ENCODE peak calls at places on chromosomes 5 and 9, in six cellular contexts. M, H, Z, V, A and U are unnamed samples.

GRCh38 chr5:177297922-177298321 is 5.6 kb downstream of the RAB24 start:
- DNase-seq in H (no peak), Z (no peak), A (no peak), V (no peak), M (no peak), U (no peak)

GRCh38 chr5:6873359-6873758 is 160.1 kb downstream of the TENT4A start:
- DNase-seq in V (no peak), A (no peak), H (no peak), Z (no peak), M (no peak), U (no peak)

GRCh38 chr5:2387224-2388004 is 364.1 kb downstream of the IRX2 start:
- DNase-seq in V (no peak), Z (no peak), A (no peak), H (no peak), M (no peak), U (no peak)

GRCh38 chr9:123191260-123191659 is 77.1 kb downstream of the STRBP start:
- DNase-seq in M (no peak), Z (no peak), V (no peak), H (no peak), A (no peak), U (no peak)

GRCh38 chr9:92508018-92508417 is 25.7 kb upstream of the ASPN start:
- DNase-seq in A (no peak), Z (no peak), M (no peak), V (no peak), H (no peak), U (no peak)

GRCh38 chr9:16258191-16258590 is 612.3 kb downstream of the BNC2 start:
- DNase-seq in Z (no peak), M (no peak), A (no peak), H (no peak), V (no peak), U (no peak)

GRCh38 chr5:81213070-81213469 is 20.1 kb upstream of the CKMT2 start:
- DNase-seq in Z (no peak), A (no peak), M (no peak), V (no peak), H (no peak), U (no peak)

GRCh38 chr5:37900692-37901091 is 60.9 kb upstream of the GDNF start:
- DNase-seq in Z (peak; percentile 17), V (peak; percentile 77), A (peak; percentile 33), H (no peak), M (no peak), U (no peak)

GRCh38 chr5:78109891-78110324 is 184.6 kb downstream of the AP3B1 start:
- DNase-seq in H (no peak), V (no peak), M (no peak), Z (no peak), A (no peak), U (no peak)

GRCh38 chr9:385818-386398 is 171.2 kb downstream of the DOCK8 start:
- DNase-seq in Z (peak; percentile 33), A (peak; percentile 76), M (peak; percentile 4), V (no peak), H (no peak), U (peak; percentile 17)

GRCh38 chr5:172715931-172716682 is 54.9 kb downstream of the DUSP1 start:
- DNase-seq in M (no peak), A (no peak), Z (no peak), V (no peak), H (no peak), U (no peak)

GRCh38 chr5:14034991-14035390 is 90.5 kb upstream of the DNAH5 start:
- DNase-seq in Z (no peak), V (no peak), M (no peak), H (no peak), A (peak; percentile 23), U (no peak)

GRCh38 chr9:94612071-94612470 is 18.4 kb upstream of the FBP2 start:
- DNase-seq in M (no peak), V (no peak), Z (no peak), A (no peak), H (no peak), U (no peak)

GRCh38 chr5:68086857-68087256 is 128.7 kb upstream of the PIK3R1 start:
- DNase-seq in Z (peak; percentile 41), H (no peak), A (peak; percentile 91), M (no peak), V (peak; percentile 40), U (no peak)

GRCh38 chr9:14312721-14313377 is 1.1 kb downstream of the NFIB start:
- DNase-seq in H (no peak), V (peak; percentile 34), M (no peak), Z (no peak), A (no peak), U (no peak)

GRCh38 chr5:177370488-177371119 is 12.9 kb downstream of the RGS14 start:
- DNase-seq in A (peak; percentile 94), M (peak; percentile 82), H (no peak), Z (peak; percentile 86), V (peak; percentile 87), U (peak; percentile 82)

GRCh38 chr9:2354216-2354615 is 267.4 kb upstream of the VLDLR start:
- DNase-seq in Z (no peak), A (no peak), H (no peak), V (no peak), M (no peak), U (no peak)

GRCh38 chr5:123879071-123879470 is 367.1 kb downstream of the CSNK1G3 start:
- DNase-seq in V (no peak), M (no peak), H (no peak), Z (no peak), A (no peak), U (no peak)

GRCh38 chr5:138180183-138180782 is 1.4 kb downstream of the KIF20A start:
- DNase-seq in A (peak; percentile 80), H (peak; percentile 18), V (no peak), M (no peak), Z (peak; percentile 53), U (peak; percentile 35)

GRCh38 chr5:111932207-111932606 is 175.2 kb upstream of the NREP start:
- DNase-seq in Z (no peak), A (no peak), H (no peak), M (no peak), V (no peak), U (no peak)

GRCh38 chr5:138974227-138975063 is 99.3 kb upstream of the LRRTM2 start:
- DNase-seq in Z (peak; percentile 17), A (peak; percentile 87), V (peak; percentile 86), M (no peak), H (no peak), U (no peak)

GRCh38 chr5:589588-589987 is 22.6 kb upstream of the CEP72 start:
- DNase-seq in M (no peak), Z (no peak), A (no peak), H (no peak), V (no peak), U (no peak)

GRCh38 chr5:95664204-95664786 is 17.7 kb downstream of the RFESD start:
- DNase-seq in M (peak; percentile 29), V (no peak), Z (no peak), H (no peak), A (peak; percentile 58), U (no peak)

GRCh38 chr9:95116002-95116819 is 201.3 kb downstream of the FANCC start:
- DNase-seq in V (no peak), M (no peak), A (no peak), Z (no peak), H (no peak), U (no peak)